ENCODE peak calls at places on chromosomes 11 and 22, in ten cellular contexts. U is CD4-positive, alpha-beta memory T cell; E is gastrocnemius medialis; Z is stimulated activated CD4-positive, alpha-beta T cell treated with anti-CD3 and anti-CD28 coated beads, Interleukin-2, amount 100 ng/mL, for 48 hours; L is AG04449; M is H54; X is NCI-H2029; J is substantia nigra; Y is naive thymus-derived CD8-positive, alpha-beta T cell; H is EL. G is an unnamed sample.

GRCh38 chr11:118883368-118884071 is at the start of gene CXCR5:
- DNase-seq in U (peak), E (no peak), Z (peak), L (no peak), M (no peak), X (no peak), J (no peak), Y (peak), H (no peak), G (no peak)

GRCh38 chr22:24583221-24583971 is 9.5 kb downstream of the LRRC75B start:
- DNase-seq in U (no peak), E (no peak), Z (no peak), L (no peak), M (no peak), X (peak), J (no peak), Y (no peak), H (peak), G (peak)

GRCh38 chr22:39808087-39808486 is 85.5 kb downstream of the ENTHD1 start:
- DNase-seq in U (peak), E (no peak), Z (peak), L (no peak), M (no peak), X (no peak), J (no peak), Y (no peak), H (peak), G (no peak)

GRCh38 chr22:30905696-30906341 is 62.8 kb downstream of the MORC2 start:
- DNase-seq in U (no peak), E (no peak), Z (no peak), L (no peak), M (no peak), X (no peak), J (no peak), Y (no peak), H (no peak), G (no peak)

GRCh38 chr11:79255965-79256364 is 184.9 kb downstream of the TENM4 start:
- DNase-seq in U (no peak), E (no peak), Z (no peak), L (no peak), M (no peak), X (no peak), J (no peak), Y (no peak), H (no peak), G (no peak)

GRCh38 chr11:13434247-13435205 is 28.5 kb downstream of the BTBD10 start:
- DNase-seq in U (no peak), E (no peak), Z (no peak), L (no peak), M (no peak), X (peak), J (no peak), Y (no peak), H (no peak), G (no peak)

GRCh38 chr11:115527534-115528125 is 23.4 kb upstream of the CADM1 start:
- DNase-seq in U (no peak), E (no peak), Z (no peak), L (no peak), M (no peak), X (peak), J (no peak), Y (no peak), H (no peak), G (no peak)

GRCh38 chr11:79081441-79082124 is 359.2 kb downstream of the TENM4 start:
- DNase-seq in U (no peak), E (no peak), Z (no peak), L (no peak), M (no peak), X (no peak), J (peak), Y (no peak), H (peak), G (no peak)

GRCh38 chr11:6757373-6757967 is 14.3 kb downstream of the OR2AG2 start:
- DNase-seq in U (peak), E (peak), Z (peak), L (peak), M (peak), X (no peak), J (peak), Y (peak), H (peak), G (no peak)

GRCh38 chr11:132068556-132068955 is 698.1 kb downstream of the NTM start:
- DNase-seq in U (no peak), E (no peak), Z (no peak), L (no peak), M (no peak), X (no peak), J (no peak), Y (no peak), H (no peak), G (no peak)

GRCh38 chr22:38706101-38706884 is 549 bp downstream of the GTPBP1 start:
- DNase-seq in U (no peak), E (peak), Z (peak), L (no peak), M (no peak), X (no peak), J (no peak), Y (no peak), H (peak), G (no peak)

GRCh38 chr11:79329561-79329960 is 111.3 kb downstream of the TENM4 start:
- DNase-seq in U (no peak), E (no peak), Z (no peak), L (no peak), M (no peak), X (no peak), J (no peak), Y (no peak), H (no peak), G (no peak)

GRCh38 chr11:1746516-1746931 is 3.9 kb downstream of the IFITM10 start:
- DNase-seq in U (no peak), E (peak), Z (no peak), L (no peak), M (no peak), X (peak), J (no peak), Y (no peak), H (no peak), G (no peak)

GRCh38 chr11:63518548-63518947 is 12.7 kb downstream of the LGALS12 start:
- DNase-seq in U (peak), E (no peak), Z (no peak), L (peak), M (no peak), X (no peak), J (no peak), Y (no peak), H (peak), G (no peak)

GRCh38 chr22:50684501-50684900 is 11.9 kb downstream of the SHANK3 start:
- DNase-seq in U (no peak), E (no peak), Z (no peak), L (no peak), M (no peak), X (no peak), J (no peak), Y (no peak), H (no peak), G (no peak)

GRCh38 chr11:101470881-101471535 is 112.8 kb downstream of the TRPC6 start:
- DNase-seq in U (no peak), E (no peak), Z (no peak), L (no peak), M (peak), X (no peak), J (no peak), Y (no peak), H (peak), G (no peak)

GRCh38 chr22:41524283-41524682 is 20.0 kb downstream of the POLR3H start:
- DNase-seq in U (no peak), E (no peak), Z (no peak), L (no peak), M (no peak), X (no peak), J (no peak), Y (no peak), H (no peak), G (no peak)

GRCh38 chr22:48936391-48936790 is 891.3 kb downstream of the BRD1 start:
- DNase-seq in U (no peak), E (no peak), Z (no peak), L (no peak), M (no peak), X (no peak), J (no peak), Y (no peak), H (no peak), G (no peak)

GRCh38 chr11:47253660-47254059 is 4.1 kb upstream of the NR1H3 start:
- DNase-seq in U (no peak), E (no peak), Z (no peak), L (no peak), M (no peak), X (no peak), J (no peak), Y (no peak), H (no peak), G (no peak)

GRCh38 chr11:45670386-45671135 is 5.1 kb upstream of the CHST1 start:
- DNase-seq in U (no peak), E (no peak), Z (no peak), L (no peak), M (no peak), X (no peak), J (no peak), Y (no peak), H (no peak), G (no peak)

GRCh38 chr22:44710474-44711235 is 8.7 kb downstream of the PRR5 start:
- DNase-seq in U (peak), E (no peak), Z (no peak), L (no peak), M (no peak), X (peak), J (no peak), Y (peak), H (no peak), G (no peak)

GRCh38 chr11:2580444-2581050 is 119.2 kb downstream of the KCNQ1OT1 start:
- DNase-seq in U (no peak), E (no peak), Z (no peak), L (no peak), M (no peak), X (no peak), J (no peak), Y (no peak), H (no peak), G (no peak)

GRCh38 chr11:1338201-1339065 is 29.0 kb upstream of the TOLLIP start:
- DNase-seq in U (peak), E (no peak), Z (no peak), L (no peak), M (no peak), X (no peak), J (no peak), Y (no peak), H (no peak), G (no peak)

GRCh38 chr11:84588131-84588829 is 1038.9 kb downstream of the DLG2 start:
- DNase-seq in U (no peak), E (no peak), Z (no peak), L (no peak), M (no peak), X (no peak), J (no peak), Y (no peak), H (no peak), G (no peak)

GRCh38 chr22:17773606-17774205 is 563 bp downstream of the BID start:
- DNase-seq in U (peak), E (no peak), Z (peak), L (no peak), M (peak), X (peak), J (no peak), Y (peak), H (peak), G (no peak)

GRCh38 chr22:23400286-23400981 is 179.7 kb downstream of the IGLL1 start:
- DNase-seq in U (no peak), E (no peak), Z (no peak), L (no peak), M (no peak), X (no peak), J (no peak), Y (no peak), H (no peak), G (no peak)

GRCh38 chr11:111391328-111392124 is 12.5 kb upstream of the POU2AF1 start:
- DNase-seq in U (no peak), E (peak), Z (no peak), L (no peak), M (no peak), X (no peak), J (no peak), Y (no peak), H (no peak), G (no peak)

GRCh38 chr11:119320593-119321524 is 3.9 kb upstream of the MCAM start:
- DNase-seq in U (peak), E (no peak), Z (peak), L (no peak), M (no peak), X (no peak), J (no peak), Y (peak), H (peak), G (no peak)

GRCh38 chr11:57251491-57252104 is 14.5 kb upstream of the APLNR start:
- DNase-seq in U (no peak), E (no peak), Z (no peak), L (no peak), M (no peak), X (no peak), J (no peak), Y (no peak), H (no peak), G (peak)

GRCh38 chr11:68303083-68303482 is 9.3 kb upstream of the LRP5 start:
- DNase-seq in U (no peak), E (no peak), Z (no peak), L (no peak), M (no peak), X (no peak), J (no peak), Y (no peak), H (no peak), G (no peak)

GRCh38 chr11:692824-693414 is 2.1 kb downstream of the DEAF1 start:
- DNase-seq in U (peak), E (no peak), Z (no peak), L (no peak), M (no peak), X (no peak), J (no peak), Y (no peak), H (no peak), G (no peak)

GRCh38 chr11:46050065-46050464 is 71.2 kb downstream of the PHF21A start:
- DNase-seq in U (no peak), E (no peak), Z (no peak), L (peak), M (peak), X (no peak), J (no peak), Y (no peak), H (peak), G (no peak)

GRCh38 chr22:45757068-45757467 is 85.4 kb downstream of the ATXN10 start:
- DNase-seq in U (no peak), E (no peak), Z (no peak), L (no peak), M (no peak), X (no peak), J (no peak), Y (no peak), H (no peak), G (no peak)

GRCh38 chr22:46774456-46775363 is 12.3 kb downstream of the TBC1D22A start:
- DNase-seq in U (no peak), E (no peak), Z (no peak), L (no peak), M (no peak), X (no peak), J (no peak), Y (no peak), H (no peak), G (no peak)

GRCh38 chr11:123494195-123495050 is 64.4 kb downstream of the GRAMD1B start:
- DNase-seq in U (no peak), E (no peak), Z (no peak), L (no peak), M (no peak), X (no peak), J (no peak), Y (no peak), H (peak), G (no peak)

GRCh38 chr11:11789735-11790369 is 51.9 kb upstream of the USP47 start:
- DNase-seq in U (no peak), E (no peak), Z (no peak), L (no peak), M (no peak), X (no peak), J (no peak), Y (no peak), H (no peak), G (no peak)

GRCh38 chr11:128260398-128260797 is 327.0 kb downstream of the ETS1 start:
- DNase-seq in U (no peak), E (no peak), Z (no peak), L (no peak), M (no peak), X (no peak), J (no peak), Y (no peak), H (no peak), G (no peak)